ENCODE peak calls at places on chromosomes 5 and 9, in five cellular contexts. One of them, this sample, is unnamed.

GRCh38 chr9:101586651-101587050 is 8.1 kb downstream of the PPP3R2 start:
- DNase-seq in AG08395: no peak
- DNase-seq in fibroblast of pulmonary artery: no peak
- DNase-seq in T-helper 1 cell: no peak
- DNase-seq in Right ventricle myocardium superior: no peak
- DNase-seq in this sample: no peak

GRCh38 chr9:14075218-14075617 is 238.7 kb downstream of the NFIB start:
- DNase-seq in Right ventricle myocardium superior: no peak
- DNase-seq in fibroblast of pulmonary artery: no peak
- DNase-seq in AG08395: no peak
- DNase-seq in T-helper 1 cell: no peak
- DNase-seq in this sample: no peak

GRCh38 chr5:138353550-138353893 is 1.0 kb downstream of the KDM3B start:
- DNase-seq in fibroblast of pulmonary artery: no peak
- DNase-seq in Right ventricle myocardium superior: no peak
- DNase-seq in AG08395: no peak
- DNase-seq in T-helper 1 cell: no peak
- DNase-seq in this sample: peak

GRCh38 chr5:4370218-4370617 is 769.9 kb upstream of the ADAMTS16 start:
- DNase-seq in fibroblast of pulmonary artery: no peak
- DNase-seq in Right ventricle myocardium superior: no peak
- DNase-seq in AG08395: no peak
- DNase-seq in T-helper 1 cell: no peak
- DNase-seq in this sample: no peak

GRCh38 chr5:90410178-90410762 is 714 bp upstream of the CETN3 start:
- DNase-seq in AG08395: no peak
- DNase-seq in T-helper 1 cell: no peak
- DNase-seq in Right ventricle myocardium superior: no peak
- DNase-seq in fibroblast of pulmonary artery: no peak
- DNase-seq in this sample: no peak

GRCh38 chr9:127555830-127556820 is 56.0 kb upstream of the STXBP1 start:
- DNase-seq in AG08395: peak
- DNase-seq in fibroblast of pulmonary artery: peak
- DNase-seq in Right ventricle myocardium superior: peak
- DNase-seq in T-helper 1 cell: peak
- DNase-seq in this sample: peak

GRCh38 chr5:148805323-148806290 is 20.8 kb upstream of the ADRB2 start:
- DNase-seq in Right ventricle myocardium superior: peak
- DNase-seq in fibroblast of pulmonary artery: peak
- DNase-seq in AG08395: no peak
- DNase-seq in T-helper 1 cell: no peak
- DNase-seq in this sample: peak

GRCh38 chr5:56812110-56812509 is 3.2 kb upstream of the MAP3K1 start:
- DNase-seq in AG08395: no peak
- DNase-seq in fibroblast of pulmonary artery: no peak
- DNase-seq in Right ventricle myocardium superior: no peak
- DNase-seq in T-helper 1 cell: no peak
- DNase-seq in this sample: no peak

GRCh38 chr9:738209-738915 is 103.1 kb upstream of the DMRT1 start:
- DNase-seq in Right ventricle myocardium superior: peak
- DNase-seq in AG08395: peak
- DNase-seq in fibroblast of pulmonary artery: peak
- DNase-seq in T-helper 1 cell: no peak
- DNase-seq in this sample: peak

GRCh38 chr9:127113540-127113928 is 8.9 kb downstream of the ANGPTL2 start:
- DNase-seq in fibroblast of pulmonary artery: no peak
- DNase-seq in Right ventricle myocardium superior: peak
- DNase-seq in T-helper 1 cell: no peak
- DNase-seq in AG08395: no peak
- DNase-seq in this sample: no peak

GRCh38 chr5:127934791-127935256 is 148.7 kb upstream of the SLC12A2 start:
- DNase-seq in fibroblast of pulmonary artery: peak
- DNase-seq in T-helper 1 cell: no peak
- DNase-seq in AG08395: peak
- DNase-seq in Right ventricle myocardium superior: no peak
- DNase-seq in this sample: peak

GRCh38 chr5:74127377-74128338 is 501.7 kb downstream of the ARHGEF28 start:
- DNase-seq in fibroblast of pulmonary artery: peak
- DNase-seq in Right ventricle myocardium superior: no peak
- DNase-seq in AG08395: peak
- DNase-seq in T-helper 1 cell: no peak
- DNase-seq in this sample: peak

GRCh38 chr5:78483809-78484521 is 123.5 kb downstream of the SCAMP1 start:
- DNase-seq in AG08395: no peak
- DNase-seq in T-helper 1 cell: no peak
- DNase-seq in fibroblast of pulmonary artery: peak
- DNase-seq in Right ventricle myocardium superior: no peak
- DNase-seq in this sample: peak

GRCh38 chr5:87949665-87950640 is 318.7 kb downstream of the TMEM161B start:
- DNase-seq in fibroblast of pulmonary artery: no peak
- DNase-seq in T-helper 1 cell: no peak
- DNase-seq in Right ventricle myocardium superior: no peak
- DNase-seq in AG08395: no peak
- DNase-seq in this sample: no peak

GRCh38 chr5:81752644-81752963 is 1.7 kb upstream of the SSBP2 start:
- DNase-seq in fibroblast of pulmonary artery: no peak
- DNase-seq in T-helper 1 cell: no peak
- DNase-seq in AG08395: no peak
- DNase-seq in Right ventricle myocardium superior: no peak
- DNase-seq in this sample: no peak

GRCh38 chr9:22117511-22118388 is 108.6 kb upstream of the CDKN2B start:
- DNase-seq in T-helper 1 cell: no peak
- DNase-seq in AG08395: no peak
- DNase-seq in fibroblast of pulmonary artery: peak
- DNase-seq in Right ventricle myocardium superior: no peak
- DNase-seq in this sample: peak

GRCh38 chr5:9533096-9533495 is 12.8 kb downstream of the SEMA5A start:
- DNase-seq in T-helper 1 cell: no peak
- DNase-seq in fibroblast of pulmonary artery: no peak
- DNase-seq in Right ventricle myocardium superior: no peak
- DNase-seq in AG08395: no peak
- DNase-seq in this sample: peak

GRCh38 chr5:95771109-95771708 is 40.1 kb downstream of the RHOBTB3 start:
- DNase-seq in AG08395: no peak
- DNase-seq in Right ventricle myocardium superior: no peak
- DNase-seq in fibroblast of pulmonary artery: peak
- DNase-seq in T-helper 1 cell: no peak
- DNase-seq in this sample: no peak

GRCh38 chr5:871596-872298 is 20.9 kb downstream of the BRD9 start:
- DNase-seq in Right ventricle myocardium superior: no peak
- DNase-seq in fibroblast of pulmonary artery: no peak
- DNase-seq in T-helper 1 cell: no peak
- DNase-seq in AG08395: no peak
- DNase-seq in this sample: no peak

GRCh38 chr5:135140805-135141204 is 106.8 kb upstream of the PITX1 start:
- DNase-seq in fibroblast of pulmonary artery: no peak
- DNase-seq in AG08395: peak
- DNase-seq in Right ventricle myocardium superior: no peak
- DNase-seq in T-helper 1 cell: no peak
- DNase-seq in this sample: peak

GRCh38 chr5:180180846-180181245 is 28.2 kb downstream of the RASGEF1C start:
- DNase-seq in Right ventricle myocardium superior: no peak
- DNase-seq in fibroblast of pulmonary artery: no peak
- DNase-seq in T-helper 1 cell: no peak
- DNase-seq in AG08395: no peak
- DNase-seq in this sample: no peak

GRCh38 chr5:139696894-139697658 is 48.9 kb downstream of the CXXC5 start:
- DNase-seq in Right ventricle myocardium superior: peak
- DNase-seq in AG08395: peak
- DNase-seq in T-helper 1 cell: no peak
- DNase-seq in fibroblast of pulmonary artery: peak
- DNase-seq in this sample: peak

GRCh38 chr9:130042406-130042930 is 521 bp downstream of the FNBP1 start:
- DNase-seq in T-helper 1 cell: no peak
- DNase-seq in fibroblast of pulmonary artery: no peak
- DNase-seq in AG08395: peak
- DNase-seq in Right ventricle myocardium superior: peak
- DNase-seq in this sample: no peak

GRCh38 chr5:80885698-80886000 is 74.5 kb upstream of the RASGRF2 start:
- DNase-seq in Right ventricle myocardium superior: no peak
- DNase-seq in T-helper 1 cell: no peak
- DNase-seq in fibroblast of pulmonary artery: peak
- DNase-seq in AG08395: no peak
- DNase-seq in this sample: peak

GRCh38 chr5:139873033-139873794 is 77.6 kb downstream of the PSD2 start:
- DNase-seq in AG08395: no peak
- DNase-seq in fibroblast of pulmonary artery: no peak
- DNase-seq in Right ventricle myocardium superior: peak
- DNase-seq in T-helper 1 cell: no peak
- DNase-seq in this sample: no peak

This sample was measured in fibroblast of the aortic adventitia.